ENCODE peak calls at places on chromosome 1, in eight cellular contexts. Q is LoVo, R is Caki2, N is T-helper 2 cell, W is memory B cell, M is NCI-H2107, I is C1 segment of cervical spinal cord, G is nephron progenitor cell. Z is an unnamed sample.

GRCh38 chr1:8941906-8942305 is 3.8 kb upstream of the CA6 start:
- DNase-seq in Q (no peak), R (peak; percentile 29), N (no peak), W (no peak), M (no peak), I (no peak), G (no peak), Z (no peak)

GRCh38 chr1:234956821-234957329 is 171.8 kb downstream of the TOMM20 start:
- DNase-seq in Q (no peak), R (no peak), N (no peak), W (no peak), M (no peak), I (no peak), G (peak; percentile 63), Z (no peak)

GRCh38 chr1:41622859-41623732 is 138.6 kb upstream of the EDN2 start:
- DNase-seq in Q (no peak), R (no peak), N (no peak), W (peak; percentile 28), M (no peak), I (no peak), G (no peak), Z (no peak)

GRCh38 chr1:162228586-162228985 is 148.1 kb downstream of the SPATA46 start:
- DNase-seq in Q (no peak), R (no peak), N (no peak), W (no peak), M (no peak), I (no peak), G (no peak), Z (no peak)

GRCh38 chr1:65881070-65881594 is 88.4 kb downstream of the PDE4B start:
- DNase-seq in Q (no peak), R (peak; percentile 4), N (no peak), W (no peak), M (no peak), I (no peak), G (no peak), Z (no peak)

GRCh38 chr1:76379506-76379905 is 305.0 kb downstream of the ST6GALNAC3 start:
- DNase-seq in Q (no peak), R (no peak), N (no peak), W (no peak), M (no peak), I (peak; percentile 70), G (no peak), Z (no peak)

GRCh38 chr1:241605146-241605805 is 34.9 kb downstream of the CHML start:
- DNase-seq in Q (no peak), R (peak; percentile 69), N (no peak), W (no peak), M (no peak), I (no peak), G (no peak), Z (no peak)

GRCh38 chr1:109531826-109532364 is 7.8 kb upstream of the GPR61 start:
- DNase-seq in Q (no peak), R (peak; percentile 22), N (no peak), W (no peak), M (no peak), I (no peak), G (no peak), Z (no peak)

GRCh38 chr1:154791292-154792278 is 78.5 kb downstream of the KCNN3 start:
- DNase-seq in Q (peak; percentile 19), R (no peak), N (peak; percentile 28), W (no peak), M (peak; percentile 74), I (no peak), G (no peak), Z (no peak)

GRCh38 chr1:155931332-155932038 is 2.7 kb downstream of the KHDC4 start:
- DNase-seq in Q (peak; percentile 61), R (peak; percentile 82), N (no peak), W (no peak), M (no peak), I (no peak), G (no peak), Z (no peak)

GRCh38 chr1:64624446-64624766 is 120.5 kb upstream of the RAVER2 start:
- DNase-seq in Q (no peak), R (no peak), N (no peak), W (no peak), M (no peak), I (no peak), G (no peak), Z (no peak)

GRCh38 chr1:46248122-46248920 is 758 bp downstream of the RAD54L start:
- DNase-seq in Q (peak; percentile 54), R (peak; percentile 59), N (no peak), W (no peak), M (peak; percentile 44), I (no peak), G (peak; percentile 32), Z (no peak)

GRCh38 chr1:176669782-176670181 is 206.8 kb downstream of the PAPPA2 start:
- DNase-seq in Q (no peak), R (no peak), N (no peak), W (no peak), M (no peak), I (no peak), G (no peak), Z (no peak)

GRCh38 chr1:215018555-215018954 is 64.0 kb upstream of the KCNK2 start:
- DNase-seq in Q (no peak), R (no peak), N (no peak), W (no peak), M (no peak), I (no peak), G (no peak), Z (no peak)

GRCh38 chr1:245575710-245576109 is 420.9 kb downstream of the KIF26B start:
- DNase-seq in Q (no peak), R (no peak), N (no peak), W (no peak), M (no peak), I (no peak), G (no peak), Z (no peak)

GRCh38 chr1:154990276-154990675 is 3.1 kb upstream of the LENEP start:
- DNase-seq in Q (no peak), R (no peak), N (no peak), W (no peak), M (no peak), I (no peak), G (no peak), Z (no peak)

GRCh38 chr1:198672124-198672523 is 33.3 kb downstream of the PTPRC start:
- DNase-seq in Q (peak; percentile 69), R (no peak), N (no peak), W (no peak), M (no peak), I (no peak), G (no peak), Z (no peak)

Z was measured in KG1.